ENCODE peak calls at places on chromosomes 6 and 20, in five cellular contexts. S is T-helper 9 cell; N is transverse colon; E is stimulated activated CD4-positive, alpha-beta T cell treated with anti-CD3 and anti-CD28 coated beads, Interleukin-15, amount 100 ng/mL, for 24 hours; Y is activated CD4-positive, CD25-positive, alpha-beta regulatory T cell treated with anti-CD3 and anti-CD28 coated beads, Interleukin-2, amount 50 U/mL, for 72 hours. D is an unnamed sample.

GRCh38 chr6:16524380-16524707 is 236.9 kb downstream of the ATXN1 start:
- DNase-seq in S (no peak), N (no peak), E (peak), Y (no peak), D (peak)

GRCh38 chr20:840858-841567 is 7.5 kb downstream of the FAM110A start:
- DNase-seq in S (no peak), N (peak), E (peak), Y (peak), D (no peak)

GRCh38 chr20:20462185-20462584 is 94.3 kb downstream of the INSM1 start:
- DNase-seq in S (no peak), N (no peak), E (no peak), Y (no peak), D (no peak)

GRCh38 chr20:15951711-15952110 is 621.5 kb downstream of the KIF16B start:
- DNase-seq in S (no peak), N (no peak), E (no peak), Y (no peak), D (peak)

GRCh38 chr6:4776967-4777925 is 1.0 kb downstream of the CDYL start:
- DNase-seq in S (no peak), N (peak), E (peak), Y (peak), D (peak)

GRCh38 chr6:7424967-7425807 is 35.6 kb downstream of the RIOK1 start:
- DNase-seq in S (no peak), N (no peak), E (no peak), Y (no peak), D (peak)

GRCh38 chr6:109854541-109855308 is 123.4 kb upstream of the GPR6 start:
- DNase-seq in S (no peak), N (no peak), E (no peak), Y (no peak), D (no peak)

GRCh38 chr6:57024321-57024720 is 22.2 kb upstream of the KIAA1586 start:
- DNase-seq in S (no peak), N (no peak), E (no peak), Y (no peak), D (no peak)

GRCh38 chr6:169085466-169085865 is 168.2 kb downstream of the THBS2 start:
- DNase-seq in S (no peak), N (no peak), E (no peak), Y (no peak), D (no peak)

GRCh38 chr6:113997106-113997505 is 26.2 kb upstream of the HDAC2 start:
- DNase-seq in S (no peak), N (no peak), E (no peak), Y (no peak), D (peak)

GRCh38 chr6:145349950-145350510 is 385.3 kb downstream of the EPM2A start:
- DNase-seq in S (no peak), N (no peak), E (no peak), Y (no peak), D (no peak)

GRCh38 chr6:139152088-139152891 is 17.4 kb downstream of the HECA start:
- DNase-seq in S (no peak), N (no peak), E (no peak), Y (no peak), D (no peak)

GRCh38 chr20:33915726-33916331 is 77.9 kb upstream of the RALY start:
- DNase-seq in S (peak), N (peak), E (peak), Y (peak), D (peak)

GRCh38 chr20:63957690-63958441 is 1.6 kb upstream of the UCKL1 start:
- DNase-seq in S (no peak), N (peak), E (peak), Y (no peak), D (no peak)

GRCh38 chr20:45044601-45045000 is 56.3 kb downstream of the KCNS1 start:
- DNase-seq in S (no peak), N (no peak), E (no peak), Y (no peak), D (no peak)

GRCh38 chr6:111267764-111268333 is 180.5 kb downstream of the SLC16A10 start:
- DNase-seq in S (no peak), N (no peak), E (no peak), Y (no peak), D (no peak)

D was measured in M059J.